ENCODE peak calls at places on chromosomes 12 and 14, in nine cellular contexts. D is GM23338, O is HCT116, K is fibroblast of lung, G is colonic mucosa, H is heart left ventricle, V is lower leg skin, C is epithelial cell of esophagus, R is esophagus squamous epithelium. Y is an unnamed sample.

GRCh38 chr14:90426663-90427062 is 29.8 kb downstream of the CALM1 start:
- DNase-seq in D (no peak), O (no peak), K (peak), G (peak), H (peak), V (no peak), C (no peak), R (no peak), Y (no peak)

GRCh38 chr14:69933623-69934275 is 54.5 kb downstream of the SMOC1 start:
- DNase-seq in D (no peak), O (no peak), K (no peak), G (no peak), H (no peak), V (no peak), C (no peak), R (no peak), Y (no peak)

GRCh38 chr14:103118019-103118662 is 5.1 kb upstream of the TNFAIP2 start:
- DNase-seq in D (no peak), O (no peak), K (peak), G (peak), H (peak), V (no peak), C (no peak), R (no peak), Y (no peak)

GRCh38 chr12:88946377-88946997 is 366.2 kb upstream of the KITLG start:
- DNase-seq in D (no peak), O (peak), K (peak), G (no peak), H (no peak), V (peak), C (peak), R (no peak), Y (peak)

GRCh38 chr12:104218935-104219334 is 3.4 kb downstream of the TXNRD1 start:
- DNase-seq in D (no peak), O (peak), K (peak), G (no peak), H (no peak), V (no peak), C (peak), R (no peak), Y (no peak)

GRCh38 chr14:89365071-89365801 is 51.8 kb downstream of the FOXN3 start:
- DNase-seq in D (no peak), O (no peak), K (peak), G (peak), H (no peak), V (no peak), C (no peak), R (no peak), Y (no peak)

GRCh38 chr14:59303216-59303615 is 114.7 kb downstream of the DAAM1 start:
- DNase-seq in D (peak), O (no peak), K (no peak), G (no peak), H (no peak), V (no peak), C (peak), R (no peak), Y (no peak)

GRCh38 chr12:116210131-116210530 is 67.4 kb downstream of the MED13L start:
- DNase-seq in D (no peak), O (no peak), K (peak), G (no peak), H (no peak), V (no peak), C (no peak), R (no peak), Y (no peak)

GRCh38 chr14:55609681-55610080 is 29.7 kb downstream of the KTN1 start:
- DNase-seq in D (peak), O (no peak), K (peak), G (no peak), H (no peak), V (no peak), C (no peak), R (no peak), Y (no peak)

GRCh38 chr12:56338643-56339422 is at the start of gene IL23A:
- DNase-seq in D (peak), O (no peak), K (no peak), G (no peak), H (no peak), V (no peak), C (peak), R (no peak), Y (no peak)
- H3K4me3 ChIP-seq in D (peak), O (no peak), K (no peak), G (no peak), H (no peak), V (no peak), C (no peak), R (no peak), Y (no peak)

GRCh38 chr14:88063807-88064206 is 58.9 kb downstream of the GPR65 start:
- DNase-seq in D (no peak), O (no peak), K (no peak), G (no peak), H (no peak), V (no peak), C (no peak), R (no peak), Y (no peak)

GRCh38 chr14:88075298-88075981 is 70.5 kb downstream of the GPR65 start:
- DNase-seq in D (no peak), O (no peak), K (no peak), G (no peak), H (no peak), V (no peak), C (no peak), R (no peak), Y (no peak)

GRCh38 chr14:88069677-88070076 is 64.7 kb downstream of the GPR65 start:
- DNase-seq in D (no peak), O (no peak), K (no peak), G (no peak), H (no peak), V (no peak), C (no peak), R (no peak), Y (no peak)
- TF ChIP-seq CTCF in D (no peak), O (no peak), K (no peak), G (no peak), H (no peak), V (no peak), C (no peak), R (no peak), Y (no peak)

GRCh38 chr14:80095623-80096022 is 115.7 kb downstream of the DIO2 start:
- DNase-seq in D (no peak), O (no peak), K (no peak), G (no peak), H (no peak), V (no peak), C (peak), R (no peak), Y (no peak)

GRCh38 chr14:80105488-80105994 is 105.8 kb downstream of the DIO2 start:
- DNase-seq in D (no peak), O (no peak), K (no peak), G (no peak), H (no peak), V (no peak), C (no peak), R (no peak), Y (no peak)

DNA sequence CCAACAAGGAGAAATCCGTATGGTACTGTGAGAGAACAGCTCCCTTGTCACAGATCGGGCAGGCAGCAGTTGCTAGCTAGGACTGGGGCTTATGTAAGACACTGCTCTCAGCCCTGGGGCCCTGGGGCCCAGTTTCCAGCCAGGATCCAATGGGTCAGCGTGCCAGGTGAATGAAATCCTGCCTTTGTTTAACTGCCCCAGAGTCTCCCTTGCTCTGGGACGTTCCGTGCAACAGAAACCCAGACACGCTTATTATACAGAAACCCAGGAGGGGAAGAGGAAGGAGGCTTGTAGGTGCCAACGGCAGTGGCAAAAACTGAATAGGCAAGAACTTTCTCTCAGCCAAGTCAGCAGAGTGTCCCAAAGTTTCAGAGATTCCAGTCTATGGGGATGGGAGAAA is 110.6 kb downstream of the DIO2 start:
- DNase-seq in D (no peak), O (no peak), K (no peak), G (no peak), H (no peak), V (no peak), C (no peak), R (no peak), Y (no peak)
- H3K4me3 ChIP-seq in D (no peak), O (no peak), K (no peak), G (no peak), H (no peak), V (no peak), C (no peak), R (no peak), Y (no peak)

GRCh38 chr12:108563804-108564151 is 1.4 kb downstream of the ISCU start:
- DNase-seq in D (no peak), O (no peak), K (no peak), G (no peak), H (no peak), V (no peak), C (no peak), R (no peak), Y (no peak)
- TF ChIP-seq CTCF in D (peak), O (no peak), K (no peak), G (no peak), H (no peak), V (no peak), C (no peak), R (no peak), Y (no peak)

GRCh38 chr14:94903338-94903737 is 133.4 kb upstream of the GSC start:
- DNase-seq in D (no peak), O (no peak), K (no peak), G (no peak), H (no peak), V (no peak), C (no peak), R (no peak), Y (no peak)

GRCh38 chr14:94906991-94907587 is 137.2 kb upstream of the GSC start:
- DNase-seq in D (no peak), O (no peak), K (no peak), G (no peak), H (no peak), V (peak), C (no peak), R (no peak), Y (no peak)

GRCh38 chr14:94906577-94906976 is 136.7 kb upstream of the GSC start:
- DNase-seq in D (no peak), O (no peak), K (no peak), G (no peak), H (no peak), V (peak), C (no peak), R (no peak), Y (no peak)

GRCh38 chr14:94904636-94905035 is 134.7 kb upstream of the GSC start:
- DNase-seq in D (peak), O (no peak), K (no peak), G (no peak), H (no peak), V (no peak), C (no peak), R (no peak), Y (no peak)

GRCh38 chr14:94907626-94908261 is 137.8 kb upstream of the GSC start:
- DNase-seq in D (peak), O (no peak), K (no peak), G (no peak), H (no peak), V (peak), C (no peak), R (no peak), Y (no peak)
- H3K4me3 ChIP-seq in D (no peak), O (no peak), K (no peak), G (no peak), H (peak), V (no peak), C (no peak), R (no peak), Y (no peak)

GRCh38 chr12:5433081-5433839 is 1.4 kb downstream of the NTF3 start:
- DNase-seq in D (peak), O (no peak), K (no peak), G (no peak), H (no peak), V (peak), C (no peak), R (no peak), Y (no peak)
- TF ChIP-seq CTCF in D (no peak), O (no peak), K (no peak), G (no peak), H (no peak), V (no peak), C (no peak), R (no peak), Y (no peak)

GRCh38 chr12:94623161-94623920 is 27.0 kb downstream of the TMCC3 start:
- DNase-seq in D (no peak), O (no peak), K (no peak), G (no peak), H (no peak), V (no peak), C (no peak), R (no peak), Y (no peak)

GRCh38 chr12:94622475-94622874 is 27.9 kb downstream of the TMCC3 start:
- DNase-seq in D (no peak), O (no peak), K (no peak), G (no peak), H (no peak), V (no peak), C (peak), R (no peak), Y (no peak)

GRCh38 chr12:94620611-94621010 is 29.7 kb downstream of the TMCC3 start:
- DNase-seq in D (no peak), O (no peak), K (no peak), G (no peak), H (no peak), V (no peak), C (no peak), R (no peak), Y (no peak)

GRCh38 chr12:94618995-94619695 is 31.2 kb downstream of the TMCC3 start:
- DNase-seq in D (no peak), O (peak), K (peak), G (no peak), H (no peak), V (no peak), C (peak), R (no peak), Y (no peak)

DNA sequence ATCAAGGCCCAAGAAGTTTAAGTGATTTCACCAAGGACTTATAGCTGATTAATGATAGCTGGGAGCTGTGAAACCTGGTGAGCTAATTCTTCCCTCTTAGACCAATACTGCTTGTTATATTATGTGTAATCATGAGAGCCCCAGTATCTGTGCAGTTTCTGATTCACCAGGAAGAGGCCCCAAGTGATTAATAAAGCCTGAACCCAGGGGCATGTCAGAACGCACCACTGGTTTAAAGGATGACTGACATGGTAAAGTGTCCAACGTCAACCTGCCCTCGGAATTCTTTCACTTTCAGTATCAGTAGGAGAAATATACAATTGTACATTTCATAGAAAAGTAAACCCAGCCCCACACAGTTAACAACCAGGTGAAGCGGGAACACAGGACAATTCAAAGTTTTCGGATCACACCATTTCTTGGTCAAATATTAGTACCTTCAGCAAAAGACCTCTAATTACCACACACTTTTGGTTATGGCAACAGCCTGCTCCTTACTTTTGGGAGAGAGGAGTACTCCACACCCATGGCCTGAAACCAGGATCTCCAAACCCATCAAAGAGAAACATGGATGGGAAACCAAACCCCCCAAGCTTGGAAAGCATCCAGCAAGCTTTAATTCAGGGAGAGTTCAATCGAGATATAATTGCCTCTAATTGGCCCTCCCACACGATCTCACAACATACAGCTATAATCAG is 28.5 kb downstream of the TMCC3 start:
- DNase-seq in D (no peak), O (no peak), K (peak), G (peak), H (no peak), V (no peak), C (peak), R (no peak), Y (peak)
- H3K4me3 ChIP-seq in D (no peak), O (peak), K (no peak), G (peak), H (peak), V (no peak), C (peak), R (peak), Y (peak)

DNA sequence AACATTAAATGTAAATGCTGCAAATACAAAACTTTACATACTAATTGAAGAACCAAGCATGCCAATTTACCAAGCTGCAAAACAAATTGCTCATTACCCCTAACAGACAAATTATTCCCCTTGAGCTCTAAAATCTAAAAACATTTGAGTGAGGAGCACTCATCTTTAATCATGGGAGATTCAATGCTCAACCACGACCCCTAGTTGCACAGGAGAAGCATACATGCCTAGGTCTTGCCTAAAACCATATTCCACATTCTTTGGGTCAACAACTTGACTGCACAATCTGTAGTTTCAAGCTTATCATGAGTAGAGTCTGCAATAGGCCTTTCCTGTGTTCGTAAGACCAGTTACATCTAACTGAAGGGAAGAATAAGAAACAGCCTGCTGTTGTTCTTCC is 69.7 kb downstream of the MGAT4C start:
- DNase-seq in D (peak), O (no peak), K (no peak), G (no peak), H (no peak), V (no peak), C (peak), R (no peak), Y (no peak)
- TF ChIP-seq CTCF in D (peak), O (peak), K (peak), G (no peak), H (no peak), V (no peak), C (peak), R (no peak), Y (peak)

DNA sequence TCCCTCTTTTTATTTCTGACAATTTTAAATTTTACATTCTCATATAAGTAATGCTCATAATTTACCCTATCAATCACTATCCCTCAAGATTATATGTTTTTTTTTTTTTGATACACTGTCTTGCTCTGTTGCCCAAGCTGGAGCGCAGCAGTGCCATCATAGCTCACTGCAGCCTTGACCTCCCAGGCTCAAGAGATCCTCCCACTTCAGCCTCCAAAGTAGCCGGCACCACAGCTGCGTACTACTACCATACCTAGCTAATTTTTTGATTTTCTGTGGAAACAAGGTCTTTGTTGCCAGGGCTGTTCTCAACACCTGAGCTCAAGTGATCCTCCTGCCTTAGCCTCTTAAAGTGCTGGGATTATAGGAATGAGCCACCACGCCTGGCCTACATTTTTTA is 4.4 kb downstream of the DUSP16 start:
- DNase-seq in D (no peak), O (no peak), K (no peak), G (no peak), H (no peak), V (no peak), C (no peak), R (no peak), Y (no peak)
- H3K4me3 ChIP-seq in D (peak), O (no peak), K (no peak), G (no peak), H (no peak), V (no peak), C (no peak), R (no peak), Y (no peak)

GRCh38 chr12:57895337-57896138 is 45.8 kb upstream of the ATP23 start:
- DNase-seq in D (no peak), O (no peak), K (no peak), G (no peak), H (no peak), V (no peak), C (no peak), R (no peak), Y (no peak)

GRCh38 chr12:57894577-57895292 is 46.6 kb upstream of the ATP23 start:
- DNase-seq in D (no peak), O (no peak), K (no peak), G (peak), H (no peak), V (no peak), C (no peak), R (no peak), Y (no peak)

GRCh38 chr12:57892232-57892987 is 45.9 kb upstream of the CTDSP2 start:
- DNase-seq in D (no peak), O (no peak), K (no peak), G (peak), H (no peak), V (no peak), C (no peak), R (no peak), Y (no peak)

GRCh38 chr12:57891639-57892228 is 45.2 kb upstream of the CTDSP2 start:
- DNase-seq in D (no peak), O (no peak), K (no peak), G (no peak), H (no peak), V (no peak), C (peak), R (no peak), Y (no peak)

DNA sequence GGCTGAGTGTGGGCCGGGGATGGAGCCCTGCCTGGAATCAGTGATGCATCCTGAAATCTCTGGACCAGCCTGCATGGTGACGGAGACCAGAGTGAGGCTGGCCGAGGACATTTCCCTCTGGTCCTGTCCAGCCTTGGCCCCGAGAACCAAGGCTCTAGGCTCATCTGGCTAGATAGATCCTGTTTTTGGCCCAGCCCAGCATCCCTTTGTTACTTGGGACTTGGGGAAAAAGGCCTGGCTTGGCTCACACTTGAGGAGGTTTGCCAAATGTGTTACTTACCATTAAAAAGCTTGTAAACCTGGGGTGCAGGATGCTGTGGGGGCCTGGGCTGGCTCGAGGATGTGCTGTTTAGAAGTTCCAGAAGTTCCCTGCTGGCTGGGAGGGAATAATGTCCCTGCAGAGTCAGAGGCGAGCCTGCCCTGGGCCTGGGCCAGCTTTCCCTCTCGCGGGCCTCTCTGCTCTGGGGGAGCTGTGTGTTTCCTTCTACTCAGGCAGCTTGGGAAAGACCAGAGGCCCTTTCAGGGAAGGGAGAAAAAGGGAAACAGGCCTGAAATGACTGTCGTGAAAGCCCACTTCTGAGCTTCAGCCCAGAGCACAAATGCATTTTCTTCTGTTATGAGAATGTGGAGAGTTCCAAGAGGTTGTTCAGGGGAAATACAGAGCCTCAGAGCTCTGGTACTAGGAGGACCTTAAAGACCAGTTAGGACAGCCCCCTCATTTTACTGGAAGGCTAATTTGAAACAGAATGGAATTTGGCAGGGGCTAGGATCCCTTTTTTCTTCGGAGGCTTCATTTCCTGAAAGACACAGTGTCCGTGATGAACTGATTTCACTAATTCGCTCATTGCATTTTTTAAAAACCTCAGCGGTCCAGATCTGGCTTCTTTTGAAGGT is 47.2 kb upstream of the CTDSP2 start:
- DNase-seq in D (peak), O (no peak), K (peak), G (peak), H (peak), V (peak), C (peak), R (no peak), Y (no peak)
- TF ChIP-seq CTCF in D (no peak), O (no peak), K (no peak), G (peak), H (peak), V (no peak), C (no peak), R (no peak), Y (no peak)

Y was measured in epithelial cell of proximal tubule.